ENCODE peak calls at places on chromosomes 6 and 20, in nine cellular contexts. D, W, R, P, I, X, E, B and Z are unnamed samples.

GRCh38 chr20:60201198-60201597 is 243.0 kb downstream of the CDH26 start:
- DNase-seq in I (no peak), R (no peak), W (no peak), X (no peak), P (no peak), B (no peak), D (no peak), E (no peak), Z (no peak)

GRCh38 chr6:1381397-1382330 is 7.7 kb upstream of the FOXF2 start:
- DNase-seq in D (peak), E (peak), B (peak), P (peak), R (peak), X (no peak), W (peak), I (no peak), Z (no peak)

GRCh38 chr6:165850434-165851019 is 187.5 kb upstream of the PDE10A start:
- DNase-seq in X (peak), D (peak), B (peak), P (peak), I (peak), W (peak), R (peak), E (peak), Z (peak)

GRCh38 chr6:142074516-142074915 is 58.2 kb upstream of the GJE1 start:
- DNase-seq in W (no peak), B (no peak), P (no peak), E (no peak), D (no peak), R (no peak), I (no peak), X (no peak), Z (no peak)

GRCh38 chr20:61510778-61511330 is 258.8 kb downstream of the CDH4 start:
- DNase-seq in D (no peak), W (no peak), P (no peak), X (no peak), B (no peak), E (no peak), I (no peak), R (no peak), Z (no peak)

GRCh38 chr6:148835920-148836441 is 89.2 kb downstream of the UST start:
- DNase-seq in W (no peak), P (peak), X (peak), E (no peak), B (no peak), R (peak), I (peak), D (no peak), Z (peak)

GRCh38 chr6:158381214-158381613 is 68.9 kb downstream of the TULP4 start:
- DNase-seq in I (no peak), P (no peak), X (peak), R (peak), W (no peak), B (no peak), D (no peak), E (no peak), Z (peak)

GRCh38 chr20:37627060-37627766 is 66.6 kb upstream of the CTNNBL1 start:
- DNase-seq in D (no peak), I (peak), B (no peak), E (no peak), R (peak), P (peak), X (peak), W (peak), Z (peak)

GRCh38 chr6:113076116-113076515 is 729.0 kb downstream of the RFPL4B start:
- DNase-seq in D (no peak), P (no peak), E (no peak), W (no peak), R (no peak), X (no peak), I (no peak), B (no peak), Z (no peak)

GRCh38 chr6:4021133-4021861 is 57.6 kb downstream of the FAM217A start:
- DNase-seq in R (peak), B (peak), I (peak), X (peak), P (peak), D (peak), E (peak), W (peak), Z (peak)
- TF ChIP-seq CTCF in R (peak), B (peak), I (peak), X (no peak), P (peak), D (no peak), E (peak), W (peak), Z (peak)

GRCh38 chr6:8738951-8739350 is 303.6 kb upstream of the SLC35B3 start:
- DNase-seq in B (no peak), R (no peak), X (no peak), P (no peak), D (no peak), I (no peak), W (no peak), E (no peak), Z (no peak)

GRCh38 chr6:8739454-8739853 is 304.1 kb upstream of the SLC35B3 start:
- DNase-seq in R (no peak), W (no peak), I (no peak), E (no peak), B (no peak), X (no peak), P (no peak), D (no peak), Z (no peak)

DNA sequence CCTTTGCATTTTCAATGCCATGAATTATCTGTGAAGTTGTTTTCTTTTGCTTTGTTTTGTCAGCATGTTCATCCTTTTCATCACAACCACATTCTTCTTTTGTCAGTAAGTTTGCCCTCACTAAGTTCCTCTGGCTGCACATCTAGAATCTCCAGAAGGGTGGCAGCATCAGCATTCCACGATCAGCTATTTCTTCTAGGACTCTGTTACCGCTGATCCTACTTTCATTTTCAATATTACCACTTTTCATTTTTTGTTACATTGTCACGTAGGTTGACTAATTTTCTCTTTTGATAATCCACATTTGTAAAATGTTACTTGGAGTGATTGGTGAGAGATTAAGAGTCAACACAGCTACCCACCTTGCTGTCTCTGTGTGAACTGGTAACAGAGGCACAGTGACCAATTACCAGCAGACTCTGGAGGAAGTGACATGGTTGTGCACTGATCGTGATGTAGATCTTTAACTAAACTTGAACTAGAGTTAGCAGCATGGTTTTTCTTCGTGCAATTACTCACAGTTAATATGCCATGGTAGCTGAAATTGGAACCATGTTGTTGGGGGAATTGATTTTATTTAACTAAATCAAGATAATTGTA is 307.9 kb upstream of the SLC35B3 start:
- DNase-seq in X (no peak), W (no peak), P (peak), I (no peak), R (no peak), B (no peak), E (no peak), D (no peak), Z (no peak)
- H3K4me3 ChIP-seq in X (no peak), W (no peak), P (peak), I (no peak), R (peak), B (peak), E (peak), D (no peak), Z (peak)

GRCh38 chr6:14887181-14887580 is 358.7 kb upstream of the JARID2 start:
- DNase-seq in P (no peak), I (no peak), R (no peak), W (no peak), E (no peak), X (no peak), D (no peak), B (no peak), Z (no peak)
- TF ChIP-seq CTCF in P (no peak), I (no peak), R (no peak), W (no peak), E (no peak), X (no peak), D (no peak), B (no peak), Z (no peak)

GRCh38 chr20:32823737-32824588 is 4.2 kb downstream of the MAPRE1 start:
- DNase-seq in R (no peak), D (no peak), E (no peak), W (no peak), B (no peak), I (no peak), X (peak), P (no peak), Z (peak)

GRCh38 chr20:32820000-32820697 is 395 bp downstream of the MAPRE1 start:
- DNase-seq in P (peak), R (peak), X (peak), E (no peak), I (no peak), D (peak), W (peak), B (peak), Z (no peak)

GRCh38 chr20:32823078-32823477 is 3.3 kb downstream of the MAPRE1 start:
- DNase-seq in P (no peak), E (no peak), D (no peak), X (peak), R (peak), W (peak), B (no peak), I (peak), Z (peak)

GRCh38 chr20:32820698-32821378 is 1.1 kb downstream of the MAPRE1 start:
- DNase-seq in X (peak), R (no peak), E (no peak), P (peak), B (no peak), D (peak), I (no peak), W (peak), Z (peak)

DNA sequence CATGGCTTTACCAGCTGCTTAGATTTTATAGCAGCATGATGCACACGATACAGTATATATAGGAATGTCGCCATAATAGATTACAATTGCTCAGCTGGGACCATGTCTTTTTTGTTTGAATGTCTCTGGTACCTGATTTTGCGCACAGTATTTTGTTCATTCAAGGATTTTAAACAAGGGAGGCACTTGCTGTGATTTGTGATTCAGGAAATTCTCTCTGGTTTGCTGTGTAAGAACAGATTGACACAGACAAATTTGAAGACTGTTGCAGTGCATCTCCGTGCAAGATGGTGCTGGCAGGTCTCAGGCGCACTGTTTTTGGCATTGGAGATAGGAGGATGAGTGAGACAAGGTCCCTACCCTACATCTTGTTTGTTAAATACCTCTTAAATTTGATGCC is 2.4 kb downstream of the MAPRE1 start:
- DNase-seq in X (no peak), E (no peak), B (no peak), R (no peak), I (no peak), D (no peak), W (no peak), P (no peak), Z (peak)
- H3K4me3 ChIP-seq in X (no peak), E (no peak), B (no peak), R (peak), I (no peak), D (no peak), W (no peak), P (no peak), Z (no peak)

GRCh38 chr6:134446228-134446848 is 128.4 kb upstream of the SGK1 start:
- DNase-seq in I (no peak), R (no peak), E (no peak), D (no peak), B (no peak), P (no peak), W (no peak), X (peak), Z (peak)
- TF ChIP-seq CTCF in I (peak), R (no peak), E (no peak), D (no peak), B (no peak), P (no peak), W (no peak), X (peak), Z (no peak)